ENCODE peak calls at places on chromosomes 4 and X, in eight cellular contexts. T, M, O, G, W, S, I and J are unnamed samples.

GRCh38 chr4:133997440-133997839 is 204.1 kb downstream of the PABPC4L start:
- DNase-seq in G (no peak), O (no peak), S (no peak), T (no peak), W (peak; percentile 2), I (no peak), M (peak; percentile 8), J (no peak)

GRCh38 chr4:56531149-56531770 is 25.7 kb downstream of the ARL9 start:
- DNase-seq in M (peak; percentile 11), G (no peak), O (no peak), W (no peak), T (no peak), I (no peak), S (no peak), J (no peak)

GRCh38 chrX:123728554-123728953 is 4.3 kb downstream of the THOC2 start:
- DNase-seq in I (no peak), O (no peak), T (no peak), M (no peak), S (no peak), W (no peak), G (no peak), J (no peak)

GRCh38 chrX:41594634-41595033 is 94.1 kb upstream of the GPR34 start:
- DNase-seq in I (no peak), M (no peak), W (no peak), O (no peak), T (no peak), G (no peak), S (no peak), J (no peak)

GRCh38 chrX:25012433-25012735 is 3.4 kb downstream of the ARX start:
- DNase-seq in O (no peak), M (no peak), I (no peak), S (no peak), G (no peak), W (no peak), T (no peak), J (no peak)

GRCh38 chrX:1507511-1508463 is 29.2 kb downstream of the P2RY8 start:
- DNase-seq in M (no peak), O (no peak), T (no peak), W (no peak), G (no peak), I (no peak), S (no peak), J (peak; percentile 32)

GRCh38 chr4:186765673-186766546 is 42.3 kb upstream of the FAT1 start:
- DNase-seq in G (no peak), I (no peak), T (no peak), O (no peak), S (no peak), M (no peak), W (no peak), J (no peak)

GRCh38 chr4:77636902-77637301 is 31.3 kb downstream of the CXCL13 start:
- DNase-seq in S (no peak), W (peak; percentile 95), T (no peak), I (peak; percentile 12), M (peak; percentile 79), G (no peak), O (no peak), J (no peak)

GRCh38 chr4:98433608-98434198 is 172.5 kb downstream of the RAP1GDS1 start:
- DNase-seq in M (no peak), O (no peak), W (peak; percentile 14), S (no peak), T (no peak), G (no peak), I (no peak), J (no peak)

GRCh38 chrX:137354851-137355250 is 211.1 kb upstream of the ZIC3 start:
- DNase-seq in G (no peak), W (no peak), T (no peak), S (no peak), O (no peak), M (no peak), I (no peak), J (no peak)

GRCh38 chr4:47289805-47290204 is 173.7 kb downstream of the COMMD8 start:
- DNase-seq in S (no peak), T (no peak), G (no peak), W (no peak), M (no peak), O (no peak), I (no peak), J (no peak)

GRCh38 chr4:159002950-159003349 is 99.9 kb upstream of the RAPGEF2 start:
- DNase-seq in W (no peak), O (no peak), T (no peak), G (no peak), I (no peak), M (peak; percentile 77), S (no peak), J (no peak)

GRCh38 chr4:69999420-69999819 is 3.7 kb downstream of the STATH start:
- DNase-seq in T (no peak), S (no peak), M (peak; percentile 4), W (peak; percentile 32), I (no peak), O (no peak), G (no peak), J (no peak)

GRCh38 chrX:154542723-154543424 is 3.8 kb downstream of the G6PD start:
- DNase-seq in T (no peak), O (no peak), I (no peak), G (no peak), M (peak; percentile 19), S (no peak), W (no peak), J (no peak)

GRCh38 chrX:41823402-41823801 is 99.4 kb downstream of the GPR82 start:
- DNase-seq in O (no peak), M (peak; percentile 15), T (no peak), G (no peak), I (peak; percentile 5), S (no peak), W (no peak), J (no peak)

GRCh38 chrX:34299451-34299967 is 167.4 kb upstream of the FAM47A start:
- DNase-seq in O (no peak), M (no peak), W (no peak), G (no peak), I (no peak), T (no peak), S (no peak), J (no peak)

GRCh38 chr4:177687117-177687516 is 244.9 kb upstream of the AGA start:
- DNase-seq in S (no peak), G (no peak), W (no peak), O (no peak), T (no peak), M (no peak), I (no peak), J (no peak)

GRCh38 chr4:187995322-187996207 is at the start of gene ZFP42:
- DNase-seq in T (no peak), M (peak; percentile 5), W (no peak), I (no peak), G (no peak), S (peak; percentile 5), O (no peak), J (no peak)

GRCh38 chr4:38930696-38931095 is 63.1 kb downstream of the FAM114A1 start:
- DNase-seq in S (no peak), M (no peak), W (no peak), T (no peak), I (no peak), O (no peak), G (no peak), J (peak; percentile 80)

GRCh38 chrX:68895339-68896250 is 66.8 kb downstream of the EFNB1 start:
- DNase-seq in I (no peak), W (peak; percentile 62), T (no peak), S (no peak), G (peak; percentile 62), M (peak; percentile 66), O (no peak), J (peak; percentile 86)

GRCh38 chrX:68488657-68489056 is 10.2 kb upstream of the YIPF6 start:
- DNase-seq in W (peak; percentile 75), S (no peak), O (no peak), I (no peak), T (no peak), G (no peak), M (no peak), J (no peak)

GRCh38 chrX:100447563-100448397 is 37.7 kb upstream of the PCDH19 start:
- DNase-seq in O (no peak), M (peak; percentile 38), S (no peak), I (peak; percentile 68), T (no peak), G (peak; percentile 47), W (peak; percentile 56), J (no peak)

GRCh38 chr4:89538171-89538570 is 230.6 kb upstream of the GPRIN3 start:
- DNase-seq in O (no peak), T (no peak), W (no peak), S (no peak), I (no peak), M (no peak), G (no peak), J (no peak)